ENCODE peak calls at places on chromosomes 3 and 15, in eight cellular contexts. One of them, this sample, is unnamed. For H3K27me3, the result is how much of the 10 kb centered on the place peaks cover.

GRCh38 chr3:57095361-57095760 is 34.9 kb downstream of the SPATA12 start:
- DNase-seq in uterus: no peak
- DNase-seq in HepG2: no peak
- DNase-seq in dorsolateral prefrontal cortex: no peak
- DNase-seq in GM23248: no peak
- DNase-seq in right atrium auricular region: no peak
- DNase-seq in cardiac muscle cell: no peak
- DNase-seq in PC-3: no peak
- DNase-seq in this sample: no peak

GRCh38 chr3:193354423-193354822 is 24.1 kb downstream of the ATP13A5 start:
- DNase-seq in uterus: no peak
- DNase-seq in HepG2: no peak
- DNase-seq in dorsolateral prefrontal cortex: no peak
- DNase-seq in GM23248: no peak
- DNase-seq in right atrium auricular region: no peak
- DNase-seq in cardiac muscle cell: no peak
- DNase-seq in PC-3: no peak
- DNase-seq in this sample: no peak

GRCh38 chr3:4993276-4994143 is 14.3 kb downstream of the BHLHE40 start:
- DNase-seq in uterus: no peak
- DNase-seq in HepG2: no peak
- DNase-seq in dorsolateral prefrontal cortex: no peak
- DNase-seq in GM23248: peak
- DNase-seq in right atrium auricular region: peak
- DNase-seq in cardiac muscle cell: no peak
- DNase-seq in PC-3: no peak
- DNase-seq in this sample: no peak

GRCh38 chr3:128006471-128007424 is 45.5 kb upstream of the SEC61A1 start:
- DNase-seq in uterus: no peak
- DNase-seq in HepG2: no peak
- DNase-seq in dorsolateral prefrontal cortex: no peak
- DNase-seq in GM23248: peak
- DNase-seq in right atrium auricular region: no peak
- DNase-seq in cardiac muscle cell: no peak
- DNase-seq in PC-3: no peak
- DNase-seq in this sample: no peak

GRCh38 chr3:124266517-124266916 is 274.6 kb upstream of the ROPN1 start:
- DNase-seq in uterus: no peak
- DNase-seq in HepG2: no peak
- DNase-seq in dorsolateral prefrontal cortex: no peak
- DNase-seq in GM23248: peak
- DNase-seq in right atrium auricular region: no peak
- DNase-seq in cardiac muscle cell: peak
- DNase-seq in PC-3: peak
- DNase-seq in this sample: no peak

GRCh38 chr15:77455696-77456293 is 35.1 kb downstream of the HMG20A start:
- DNase-seq in uterus: no peak
- DNase-seq in HepG2: no peak
- DNase-seq in dorsolateral prefrontal cortex: no peak
- DNase-seq in GM23248: peak
- DNase-seq in right atrium auricular region: no peak
- DNase-seq in cardiac muscle cell: no peak
- DNase-seq in PC-3: no peak
- DNase-seq in this sample: no peak

GRCh38 chr3:175535351-175535750 is 676.2 kb downstream of the NAALADL2 start:
- DNase-seq in uterus: no peak
- DNase-seq in HepG2: no peak
- DNase-seq in dorsolateral prefrontal cortex: no peak
- DNase-seq in GM23248: no peak
- DNase-seq in right atrium auricular region: no peak
- DNase-seq in cardiac muscle cell: no peak
- DNase-seq in PC-3: peak
- DNase-seq in this sample: no peak

GRCh38 chr3:35673017-35673416 is 33.7 kb downstream of the ARPP21 start:
- DNase-seq in uterus: no peak
- DNase-seq in HepG2: no peak
- DNase-seq in dorsolateral prefrontal cortex: no peak
- DNase-seq in GM23248: no peak
- DNase-seq in right atrium auricular region: no peak
- DNase-seq in cardiac muscle cell: no peak
- DNase-seq in PC-3: no peak
- DNase-seq in this sample: no peak

GRCh38 chr3:68988740-68989139 is 24.7 kb downstream of the EOGT start:
- DNase-seq in uterus: no peak
- DNase-seq in HepG2: no peak
- DNase-seq in dorsolateral prefrontal cortex: no peak
- DNase-seq in GM23248: peak
- DNase-seq in right atrium auricular region: no peak
- DNase-seq in cardiac muscle cell: no peak
- DNase-seq in PC-3: no peak
- DNase-seq in this sample: no peak

GRCh38 chr3:190432216-190432615 is 17.5 kb downstream of the TMEM207 start:
- DNase-seq in uterus: no peak
- DNase-seq in HepG2: no peak
- DNase-seq in dorsolateral prefrontal cortex: no peak
- DNase-seq in GM23248: peak
- DNase-seq in right atrium auricular region: no peak
- DNase-seq in cardiac muscle cell: no peak
- DNase-seq in PC-3: peak
- DNase-seq in this sample: no peak

GRCh38 chr15:64004582-64004981 is 41.7 kb downstream of the DAPK2 start:
- DNase-seq in uterus: no peak
- DNase-seq in HepG2: peak
- DNase-seq in dorsolateral prefrontal cortex: no peak
- DNase-seq in GM23248: peak
- DNase-seq in right atrium auricular region: no peak
- DNase-seq in cardiac muscle cell: no peak
- DNase-seq in PC-3: peak
- DNase-seq in this sample: peak

GRCh38 chr3:170062769-170063168 is 25.0 kb downstream of the GPR160 start:
- DNase-seq in uterus: no peak
- DNase-seq in HepG2: no peak
- DNase-seq in dorsolateral prefrontal cortex: no peak
- DNase-seq in GM23248: no peak
- DNase-seq in right atrium auricular region: no peak
- DNase-seq in cardiac muscle cell: no peak
- DNase-seq in PC-3: no peak
- DNase-seq in this sample: no peak

GRCh38 chr3:57949779-57950618 is 58.2 kb upstream of the FLNB start:
- DNase-seq in uterus: peak
- DNase-seq in HepG2: peak
- DNase-seq in dorsolateral prefrontal cortex: no peak
- DNase-seq in GM23248: peak
- DNase-seq in right atrium auricular region: no peak
- DNase-seq in cardiac muscle cell: no peak
- DNase-seq in PC-3: peak
- DNase-seq in this sample: no peak

GRCh38 chr15:56792211-56792610 is 58.9 kb upstream of the ZNF280D start:
- DNase-seq in uterus: no peak
- DNase-seq in HepG2: no peak
- DNase-seq in dorsolateral prefrontal cortex: no peak
- DNase-seq in GM23248: no peak
- DNase-seq in right atrium auricular region: no peak
- DNase-seq in cardiac muscle cell: no peak
- DNase-seq in PC-3: no peak
- DNase-seq in this sample: no peak

GRCh38 chr3:115084686-115085085 is 62.4 kb downstream of the ZBTB20 start:
- DNase-seq in uterus: no peak
- DNase-seq in HepG2: no peak
- DNase-seq in dorsolateral prefrontal cortex: no peak
- DNase-seq in GM23248: peak
- DNase-seq in right atrium auricular region: no peak
- DNase-seq in cardiac muscle cell: no peak
- DNase-seq in PC-3: no peak
- DNase-seq in this sample: no peak
- H3K27me3 ChIP-seq in uterus: under half
- H3K27me3 ChIP-seq in HepG2: under half
- H3K27me3 ChIP-seq in dorsolateral prefrontal cortex: under half
- H3K27me3 ChIP-seq in GM23248: under half
- H3K27me3 ChIP-seq in right atrium auricular region: under half
- H3K27me3 ChIP-seq in cardiac muscle cell: under half
- H3K27me3 ChIP-seq in PC-3: under half
- H3K27me3 ChIP-seq in this sample: under half

GRCh38 chr15:27701014-27701413 is 398.1 kb downstream of the OCA2 start:
- DNase-seq in uterus: no peak
- DNase-seq in HepG2: no peak
- DNase-seq in dorsolateral prefrontal cortex: no peak
- DNase-seq in GM23248: no peak
- DNase-seq in right atrium auricular region: no peak
- DNase-seq in cardiac muscle cell: no peak
- DNase-seq in PC-3: no peak
- DNase-seq in this sample: no peak
- H3K4me3 ChIP-seq in uterus: no peak
- H3K4me3 ChIP-seq in HepG2: no peak
- H3K4me3 ChIP-seq in dorsolateral prefrontal cortex: no peak
- H3K4me3 ChIP-seq in GM23248: no peak
- H3K4me3 ChIP-seq in right atrium auricular region: no peak
- H3K4me3 ChIP-seq in cardiac muscle cell: no peak
- H3K4me3 ChIP-seq in PC-3: no peak
- H3K4me3 ChIP-seq in this sample: no peak

GRCh38 chr3:19248143-19248542 is 99.8 kb downstream of the KCNH8 start:
- DNase-seq in uterus: no peak
- DNase-seq in HepG2: no peak
- DNase-seq in dorsolateral prefrontal cortex: no peak
- DNase-seq in GM23248: no peak
- DNase-seq in right atrium auricular region: no peak
- DNase-seq in cardiac muscle cell: no peak
- DNase-seq in PC-3: no peak
- DNase-seq in this sample: no peak
- H3K27me3 ChIP-seq in uterus: under half
- H3K27me3 ChIP-seq in HepG2: under half
- H3K27me3 ChIP-seq in dorsolateral prefrontal cortex: under half
- H3K27me3 ChIP-seq in GM23248: under half
- H3K27me3 ChIP-seq in right atrium auricular region: under half
- H3K27me3 ChIP-seq in cardiac muscle cell: under half
- H3K27me3 ChIP-seq in PC-3: under half
- H3K27me3 ChIP-seq in this sample: under half

DNA sequence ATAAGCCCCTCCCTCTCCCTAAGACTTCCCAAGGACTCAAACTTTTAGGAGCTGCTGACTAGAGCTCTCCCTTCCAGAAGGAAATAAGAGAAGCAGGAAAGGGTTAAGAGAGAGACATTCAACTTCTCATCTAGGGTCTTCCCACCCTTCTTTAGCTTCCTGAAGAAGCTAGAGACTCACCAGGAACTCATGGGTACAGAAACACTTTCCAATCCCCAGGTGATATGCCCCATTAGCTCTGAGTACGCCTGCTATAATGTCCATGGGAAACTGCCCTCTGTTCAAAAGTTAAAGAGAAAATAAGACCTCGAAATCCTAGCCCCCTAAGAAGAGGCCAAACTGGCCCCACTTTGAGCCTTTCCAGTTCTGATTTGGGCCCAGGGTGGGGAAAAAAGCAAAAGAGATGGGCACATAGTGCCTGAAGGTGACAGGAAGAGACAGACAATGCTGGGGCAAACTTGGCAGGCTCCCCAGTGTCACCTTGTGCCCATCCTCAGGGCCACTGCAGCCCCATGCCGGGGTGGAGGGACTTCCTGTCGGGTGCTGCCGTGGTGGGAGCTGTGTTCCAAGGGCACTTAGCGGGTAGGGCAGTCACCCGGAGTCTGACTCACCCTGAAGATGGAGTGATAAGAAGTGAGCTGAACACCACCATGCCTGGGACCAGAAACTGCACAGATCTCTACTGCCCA is 29.5 kb downstream of the CCDC12 start:
- DNase-seq in uterus: no peak
- DNase-seq in HepG2: peak
- DNase-seq in dorsolateral prefrontal cortex: no peak
- DNase-seq in GM23248: peak
- DNase-seq in right atrium auricular region: no peak
- DNase-seq in cardiac muscle cell: no peak
- DNase-seq in PC-3: peak
- DNase-seq in this sample: peak
- H3K4me3 ChIP-seq in uterus: no peak
- H3K4me3 ChIP-seq in HepG2: no peak
- H3K4me3 ChIP-seq in dorsolateral prefrontal cortex: no peak
- H3K4me3 ChIP-seq in GM23248: no peak
- H3K4me3 ChIP-seq in right atrium auricular region: no peak
- H3K4me3 ChIP-seq in cardiac muscle cell: no peak
- H3K4me3 ChIP-seq in PC-3: no peak
- H3K4me3 ChIP-seq in this sample: no peak

DNA sequence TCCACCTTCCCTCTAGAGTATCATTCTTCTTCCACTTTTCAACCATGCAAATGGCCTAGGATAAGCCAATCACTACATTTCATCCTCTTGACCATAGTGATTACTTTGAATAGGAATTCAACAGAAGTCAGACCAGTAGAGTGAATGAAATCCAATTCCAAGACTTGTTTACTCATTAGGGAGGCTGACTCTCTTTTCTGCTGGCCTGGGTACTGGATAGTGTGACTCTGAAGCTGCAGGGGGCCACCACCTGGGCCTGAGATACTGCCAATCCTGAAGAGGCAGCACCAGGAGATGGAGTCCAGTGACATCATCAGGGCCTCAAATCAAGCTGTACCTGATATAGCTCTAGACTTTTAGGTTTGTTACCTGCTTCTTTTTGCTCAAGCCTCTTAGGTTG is 7.0 kb upstream of the FSTL1 start:
- DNase-seq in uterus: no peak
- DNase-seq in HepG2: no peak
- DNase-seq in dorsolateral prefrontal cortex: no peak
- DNase-seq in GM23248: no peak
- DNase-seq in right atrium auricular region: no peak
- DNase-seq in cardiac muscle cell: no peak
- DNase-seq in PC-3: peak
- DNase-seq in this sample: no peak
- H3K27me3 ChIP-seq in uterus: under half
- H3K27me3 ChIP-seq in HepG2: under half
- H3K27me3 ChIP-seq in dorsolateral prefrontal cortex: under half
- H3K27me3 ChIP-seq in GM23248: under half
- H3K27me3 ChIP-seq in right atrium auricular region: under half
- H3K27me3 ChIP-seq in cardiac muscle cell: under half
- H3K27me3 ChIP-seq in PC-3: under half
- H3K27me3 ChIP-seq in this sample: under half

GRCh38 chr15:99564221-99565030 is 1.4 kb upstream of the MEF2A start:
- DNase-seq in uterus: peak
- DNase-seq in HepG2: peak
- DNase-seq in dorsolateral prefrontal cortex: no peak
- DNase-seq in GM23248: peak
- DNase-seq in right atrium auricular region: peak
- DNase-seq in cardiac muscle cell: peak
- DNase-seq in PC-3: no peak
- DNase-seq in this sample: no peak
- H3K4me3 ChIP-seq in uterus: peak
- H3K4me3 ChIP-seq in HepG2: peak
- H3K4me3 ChIP-seq in dorsolateral prefrontal cortex: peak
- H3K4me3 ChIP-seq in GM23248: peak
- H3K4me3 ChIP-seq in right atrium auricular region: peak
- H3K4me3 ChIP-seq in cardiac muscle cell: peak
- H3K4me3 ChIP-seq in PC-3: peak
- H3K4me3 ChIP-seq in this sample: no peak